ENCODE peak calls at places on chromosome 1, in five cellular contexts. K is NCI-H1694; D is nephron progenitor cell; F is stimulated activated CD8-positive, alpha-beta memory T cell treated with anti-CD3 and anti-CD28 coated beads, Interleukin-7, amount 100 ng/mL, for 24 hours; T is BE2C. X is an unnamed sample.

GRCh38 chr1:2637472-2637871 is 4.7 kb upstream of the MMEL1 start:
- DNase-seq in K (no peak), D (no peak), F (no peak), T (no peak), X (no peak)

GRCh38 chr1:114559356-114559755 is 22.1 kb downstream of the BCAS2 start:
- DNase-seq in K (no peak), D (no peak), F (no peak), T (no peak), X (no peak)

GRCh38 chr1:37441490-37441889 is 32.9 kb upstream of the ZC3H12A start:
- DNase-seq in K (no peak), D (no peak), F (no peak), T (no peak), X (no peak)

GRCh38 chr1:203557958-203558760 is 64.2 kb downstream of the OPTC start:
- DNase-seq in K (no peak), D (no peak), F (no peak), T (no peak), X (no peak)

GRCh38 chr1:76037314-76037713 is 37.2 kb upstream of the ST6GALNAC3 start:
- DNase-seq in K (no peak), D (no peak), F (no peak), T (no peak), X (no peak)

GRCh38 chr1:38905985-38906384 is 24.6 kb upstream of the GJA9 start:
- DNase-seq in K (no peak), D (no peak), F (no peak), T (no peak), X (no peak)

GRCh38 chr1:230163205-230163604 is 96.2 kb downstream of the GALNT2 start:
- DNase-seq in K (no peak), D (no peak), F (no peak), T (no peak), X (no peak)

GRCh38 chr1:205365945-205366463 is 9.3 kb upstream of the KLHDC8A start:
- DNase-seq in K (no peak), D (no peak), F (no peak), T (no peak), X (peak; percentile 46)

GRCh38 chr1:153697873-153698647 is 19.6 kb downstream of the NPR1 start:
- DNase-seq in K (no peak), D (peak; percentile 28), F (no peak), T (peak; percentile 73), X (no peak)

GRCh38 chr1:19385869-19386591 is 73.9 kb downstream of the SLC66A1 start:
- DNase-seq in K (no peak), D (no peak), F (no peak), T (no peak), X (no peak)

GRCh38 chr1:243345205-243345604 is 89.4 kb downstream of the SDCCAG8 start:
- DNase-seq in K (peak; percentile 99), D (no peak), F (no peak), T (peak; percentile 31), X (peak; percentile 88)

GRCh38 chr1:231550448-231550781 is 21.9 kb downstream of the TSNAX start:
- DNase-seq in K (no peak), D (no peak), F (no peak), T (peak; percentile 51), X (no peak)